ENCODE peak calls at places on chromosomes 6 and 20, in eight cellular contexts. One of them, this sample, is unnamed.
A peak's percentile ranks its signal among the peaks of the same experiment; 100 is the strongest.

GRCh38 chr6:150029276-150029675 is 3.9 kb upstream of the RAET1L start:
- DNase-seq in activated T-cell treated with anti-CD3 and anti-CD28 coated beads for 48 hours: no peak
- DNase-seq in amygdala: no peak
- DNase-seq in NCI-H1092: no peak
- DNase-seq in occipital lobe: no peak
- DNase-seq in CMK: no peak
- DNase-seq in GM19239: no peak
- DNase-seq in mesendoderm: no peak
- DNase-seq in this sample: no peak

GRCh38 chr6:130852844-130853554 is 25.8 kb downstream of the SMLR1 start:
- DNase-seq in GM19239: no peak
- DNase-seq in CMK: no peak
- DNase-seq in amygdala: no peak
- DNase-seq in mesendoderm: no peak
- DNase-seq in activated T-cell treated with anti-CD3 and anti-CD28 coated beads for 48 hours: no peak
- DNase-seq in NCI-H1092: no peak
- DNase-seq in occipital lobe: no peak
- DNase-seq in this sample: no peak

GRCh38 chr6:52840763-52841585 is at the start of gene GSTA5:
- DNase-seq in activated T-cell treated with anti-CD3 and anti-CD28 coated beads for 48 hours: no peak
- DNase-seq in mesendoderm: no peak
- DNase-seq in GM19239: no peak
- DNase-seq in occipital lobe: no peak
- DNase-seq in amygdala: no peak
- DNase-seq in CMK: no peak
- DNase-seq in NCI-H1092: no peak
- DNase-seq in this sample: no peak

GRCh38 chr6:131250121-131250520 is 114.9 kb downstream of the AKAP7 start:
- DNase-seq in GM19239: peak; percentile 5
- DNase-seq in mesendoderm: peak; percentile 74
- DNase-seq in occipital lobe: peak; percentile 71
- DNase-seq in CMK: no peak
- DNase-seq in amygdala: peak; percentile 55
- DNase-seq in NCI-H1092: no peak
- DNase-seq in activated T-cell treated with anti-CD3 and anti-CD28 coated beads for 48 hours: no peak
- DNase-seq in this sample: peak; percentile 78

GRCh38 chr6:29861521-29862255 is 34.1 kb downstream of the HLA-G start:
- DNase-seq in GM19239: no peak
- DNase-seq in NCI-H1092: no peak
- DNase-seq in CMK: no peak
- DNase-seq in occipital lobe: no peak
- DNase-seq in amygdala: no peak
- DNase-seq in activated T-cell treated with anti-CD3 and anti-CD28 coated beads for 48 hours: no peak
- DNase-seq in mesendoderm: no peak
- DNase-seq in this sample: no peak

GRCh38 chr6:97572943-97573342 is 289.9 kb upstream of the MMS22L start:
- DNase-seq in mesendoderm: no peak
- DNase-seq in NCI-H1092: no peak
- DNase-seq in CMK: no peak
- DNase-seq in occipital lobe: no peak
- DNase-seq in amygdala: no peak
- DNase-seq in GM19239: no peak
- DNase-seq in activated T-cell treated with anti-CD3 and anti-CD28 coated beads for 48 hours: no peak
- DNase-seq in this sample: no peak

GRCh38 chr20:62768815-62769287 is 27.4 kb upstream of the MRGBP start:
- DNase-seq in NCI-H1092: no peak
- DNase-seq in mesendoderm: no peak
- DNase-seq in GM19239: no peak
- DNase-seq in CMK: no peak
- DNase-seq in activated T-cell treated with anti-CD3 and anti-CD28 coated beads for 48 hours: no peak
- DNase-seq in amygdala: no peak
- DNase-seq in occipital lobe: no peak
- DNase-seq in this sample: no peak

GRCh38 chr6:49934770-49935169 is 29.2 kb downstream of the DEFB114 start:
- DNase-seq in activated T-cell treated with anti-CD3 and anti-CD28 coated beads for 48 hours: no peak
- DNase-seq in amygdala: no peak
- DNase-seq in NCI-H1092: no peak
- DNase-seq in occipital lobe: no peak
- DNase-seq in GM19239: no peak
- DNase-seq in CMK: no peak
- DNase-seq in mesendoderm: peak; percentile 1
- DNase-seq in this sample: no peak

GRCh38 chr20:37375227-37375626 is 29.3 kb downstream of the SRC start:
- DNase-seq in NCI-H1092: no peak
- DNase-seq in GM19239: no peak
- DNase-seq in occipital lobe: no peak
- DNase-seq in amygdala: no peak
- DNase-seq in mesendoderm: no peak
- DNase-seq in CMK: no peak
- DNase-seq in activated T-cell treated with anti-CD3 and anti-CD28 coated beads for 48 hours: no peak
- DNase-seq in this sample: no peak

GRCh38 chr6:23306251-23306950 is 737.0 kb downstream of the HDGFL1 start:
- DNase-seq in occipital lobe: no peak
- DNase-seq in GM19239: no peak
- DNase-seq in amygdala: no peak
- DNase-seq in mesendoderm: no peak
- DNase-seq in CMK: no peak
- DNase-seq in activated T-cell treated with anti-CD3 and anti-CD28 coated beads for 48 hours: no peak
- DNase-seq in NCI-H1092: no peak
- DNase-seq in this sample: no peak

GRCh38 chr20:3250091-3250504 is 11.1 kb upstream of the SLC4A11 start:
- DNase-seq in occipital lobe: no peak
- DNase-seq in activated T-cell treated with anti-CD3 and anti-CD28 coated beads for 48 hours: no peak
- DNase-seq in NCI-H1092: peak; percentile 6
- DNase-seq in amygdala: no peak
- DNase-seq in CMK: no peak
- DNase-seq in mesendoderm: peak; percentile 91
- DNase-seq in GM19239: no peak
- DNase-seq in this sample: no peak

GRCh38 chr6:24451581-24452041 is 37.8 kb downstream of the GPLD1 start:
- DNase-seq in CMK: peak; percentile 24
- DNase-seq in activated T-cell treated with anti-CD3 and anti-CD28 coated beads for 48 hours: no peak
- DNase-seq in NCI-H1092: no peak
- DNase-seq in mesendoderm: no peak
- DNase-seq in GM19239: no peak
- DNase-seq in occipital lobe: no peak
- DNase-seq in amygdala: no peak
- DNase-seq in this sample: no peak

GRCh38 chr6:126312013-126312665 is 27.8 kb upstream of the CENPW start:
- DNase-seq in amygdala: no peak
- DNase-seq in mesendoderm: peak; percentile 58
- DNase-seq in CMK: no peak
- DNase-seq in GM19239: no peak
- DNase-seq in occipital lobe: no peak
- DNase-seq in NCI-H1092: no peak
- DNase-seq in activated T-cell treated with anti-CD3 and anti-CD28 coated beads for 48 hours: no peak
- DNase-seq in this sample: no peak

GRCh38 chr6:45126033-45126432 is 202.1 kb upstream of the RUNX2 start:
- DNase-seq in GM19239: no peak
- DNase-seq in activated T-cell treated with anti-CD3 and anti-CD28 coated beads for 48 hours: no peak
- DNase-seq in CMK: no peak
- DNase-seq in occipital lobe: no peak
- DNase-seq in mesendoderm: no peak
- DNase-seq in NCI-H1092: no peak
- DNase-seq in amygdala: no peak
- DNase-seq in this sample: no peak

GRCh38 chr6:43186019-43186418 is 4.0 kb downstream of the CUL9 start:
- DNase-seq in NCI-H1092: no peak
- DNase-seq in GM19239: no peak
- DNase-seq in occipital lobe: no peak
- DNase-seq in activated T-cell treated with anti-CD3 and anti-CD28 coated beads for 48 hours: no peak
- DNase-seq in amygdala: no peak
- DNase-seq in mesendoderm: no peak
- DNase-seq in CMK: no peak
- DNase-seq in this sample: no peak

GRCh38 chr6:170081556-170081955 is 209.3 kb downstream of the DLL1 start:
- DNase-seq in CMK: no peak
- DNase-seq in occipital lobe: no peak
- DNase-seq in mesendoderm: no peak
- DNase-seq in GM19239: no peak
- DNase-seq in amygdala: no peak
- DNase-seq in NCI-H1092: no peak
- DNase-seq in activated T-cell treated with anti-CD3 and anti-CD28 coated beads for 48 hours: no peak
- DNase-seq in this sample: no peak

GRCh38 chr6:44788387-44788981 is 401.0 kb downstream of the CDC5L start:
- DNase-seq in mesendoderm: no peak
- DNase-seq in occipital lobe: no peak
- DNase-seq in CMK: no peak
- DNase-seq in amygdala: no peak
- DNase-seq in GM19239: no peak
- DNase-seq in activated T-cell treated with anti-CD3 and anti-CD28 coated beads for 48 hours: no peak
- DNase-seq in NCI-H1092: no peak
- DNase-seq in this sample: no peak

GRCh38 chr20:25471020-25471419 is 63.5 kb downstream of the GINS1 start:
- DNase-seq in mesendoderm: no peak
- DNase-seq in GM19239: no peak
- DNase-seq in occipital lobe: no peak
- DNase-seq in amygdala: no peak
- DNase-seq in activated T-cell treated with anti-CD3 and anti-CD28 coated beads for 48 hours: no peak
- DNase-seq in CMK: no peak
- DNase-seq in NCI-H1092: no peak
- DNase-seq in this sample: no peak

GRCh38 chr6:140202964-140203363 is 828.5 kb upstream of the CITED2 start:
- DNase-seq in GM19239: no peak
- DNase-seq in NCI-H1092: no peak
- DNase-seq in CMK: no peak
- DNase-seq in activated T-cell treated with anti-CD3 and anti-CD28 coated beads for 48 hours: no peak
- DNase-seq in amygdala: no peak
- DNase-seq in mesendoderm: no peak
- DNase-seq in occipital lobe: no peak
- DNase-seq in this sample: no peak

GRCh38 chr6:130513770-130514169 is 148.0 kb downstream of the TMEM200A start:
- DNase-seq in activated T-cell treated with anti-CD3 and anti-CD28 coated beads for 48 hours: peak; percentile 15
- DNase-seq in GM19239: no peak
- DNase-seq in NCI-H1092: no peak
- DNase-seq in mesendoderm: no peak
- DNase-seq in amygdala: no peak
- DNase-seq in occipital lobe: no peak
- DNase-seq in CMK: peak; percentile 62
- DNase-seq in this sample: no peak

GRCh38 chr6:44395501-44395900 is 8.0 kb downstream of the CDC5L start:
- DNase-seq in occipital lobe: no peak
- DNase-seq in CMK: no peak
- DNase-seq in amygdala: no peak
- DNase-seq in GM19239: no peak
- DNase-seq in activated T-cell treated with anti-CD3 and anti-CD28 coated beads for 48 hours: no peak
- DNase-seq in NCI-H1092: no peak
- DNase-seq in mesendoderm: no peak
- DNase-seq in this sample: no peak

GRCh38 chr6:19866900-19867627 is 29.9 kb downstream of the ID4 start:
- DNase-seq in mesendoderm: peak; percentile 33
- DNase-seq in NCI-H1092: no peak
- DNase-seq in amygdala: no peak
- DNase-seq in GM19239: no peak
- DNase-seq in CMK: no peak
- DNase-seq in occipital lobe: no peak
- DNase-seq in activated T-cell treated with anti-CD3 and anti-CD28 coated beads for 48 hours: no peak
- DNase-seq in this sample: no peak